ENCODE peak calls at places on chromosomes 5 and 9, in five cellular contexts. One of them, this sample, is unnamed.

GRCh38 chr9:109868722-109869121 is 88.7 kb downstream of the PALM2AKAP2 start:
- DNase-seq in GM12878: no peak
- DNase-seq in HEK293T: no peak
- DNase-seq in K562: no peak
- DNase-seq in HCT116: no peak
- DNase-seq in this sample: no peak

GRCh38 chr5:132486318-132487094 is 4.1 kb downstream of the IRF1 start:
- DNase-seq in K562: no peak
- DNase-seq in HCT116: no peak
- DNase-seq in GM12878: no peak
- DNase-seq in HEK293T: no peak
- DNase-seq in this sample: no peak

GRCh38 chr9:35570709-35571108 is 34.4 kb upstream of the TESK1 start:
- DNase-seq in HEK293T: no peak
- DNase-seq in HCT116: no peak
- DNase-seq in K562: no peak
- DNase-seq in GM12878: peak
- DNase-seq in this sample: no peak

GRCh38 chr9:34371886-34372597 is 4.7 kb downstream of the MYORG start:
- DNase-seq in HEK293T: no peak
- DNase-seq in K562: no peak
- DNase-seq in HCT116: no peak
- DNase-seq in GM12878: no peak
- DNase-seq in this sample: no peak

GRCh38 chr5:132052520-132052919 is 7.9 kb upstream of the IL3 start:
- DNase-seq in GM12878: no peak
- DNase-seq in HCT116: no peak
- DNase-seq in K562: no peak
- DNase-seq in HEK293T: no peak
- DNase-seq in this sample: no peak

GRCh38 chr5:35230043-35230611 is at the start of gene PRLR:
- DNase-seq in K562: no peak
- DNase-seq in HCT116: no peak
- DNase-seq in HEK293T: peak
- DNase-seq in GM12878: no peak
- DNase-seq in this sample: peak

GRCh38 chr9:109463924-109464625 is 34.0 kb downstream of the PTPN3 start:
- DNase-seq in K562: no peak
- DNase-seq in HCT116: no peak
- DNase-seq in GM12878: peak
- DNase-seq in HEK293T: no peak
- DNase-seq in this sample: no peak

GRCh38 chr9:100216178-100216787 is 117.2 kb downstream of the INVS start:
- DNase-seq in HCT116: peak
- DNase-seq in K562: peak
- DNase-seq in GM12878: peak
- DNase-seq in HEK293T: peak
- DNase-seq in this sample: peak

GRCh38 chr5:156815988-156816599 is 34.0 kb upstream of the PPP1R2B start:
- DNase-seq in HCT116: no peak
- DNase-seq in K562: no peak
- DNase-seq in GM12878: no peak
- DNase-seq in HEK293T: peak
- DNase-seq in this sample: peak

GRCh38 chr5:148125641-148126040 is 42.7 kb upstream of the SPINK14 start:
- DNase-seq in GM12878: no peak
- DNase-seq in K562: no peak
- DNase-seq in HEK293T: no peak
- DNase-seq in HCT116: no peak
- DNase-seq in this sample: no peak

GRCh38 chr5:92552206-92553160 is 1028.5 kb downstream of the NR2F1-AS1 start:
- DNase-seq in HEK293T: peak
- DNase-seq in HCT116: peak
- DNase-seq in GM12878: no peak
- DNase-seq in K562: no peak
- DNase-seq in this sample: no peak

DNA sequence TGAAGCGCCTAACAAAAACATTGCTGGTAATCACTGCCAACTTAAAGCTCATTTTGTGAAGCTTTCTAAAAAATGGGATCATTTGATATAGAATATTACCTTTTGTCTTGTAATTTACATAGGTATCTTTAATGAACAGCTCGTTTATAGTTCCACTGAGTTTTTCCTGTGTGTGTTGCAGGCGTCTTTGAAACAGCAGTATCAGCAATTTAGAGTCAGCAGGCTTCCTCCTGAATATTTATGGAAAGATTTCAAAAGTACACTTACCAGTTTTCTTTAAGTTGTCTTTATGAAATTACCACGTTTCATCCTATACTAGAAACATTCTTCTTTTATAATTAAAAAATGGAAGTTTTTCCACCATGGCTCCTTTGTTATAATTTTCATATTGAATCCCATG is 140.3 kb upstream of the GRIN3A start:
- DNase-seq in GM12878: no peak
- DNase-seq in HEK293T: no peak
- DNase-seq in K562: no peak
- DNase-seq in HCT116: no peak
- DNase-seq in this sample: no peak
- TF ChIP-seq SP1 in GM12878: no peak
- TF ChIP-seq SP1 in HEK293T: no peak
- TF ChIP-seq SP1 in K562: no peak
- TF ChIP-seq SP1 in HCT116: no peak
- TF ChIP-seq SP1 in this sample: no peak

DNA sequence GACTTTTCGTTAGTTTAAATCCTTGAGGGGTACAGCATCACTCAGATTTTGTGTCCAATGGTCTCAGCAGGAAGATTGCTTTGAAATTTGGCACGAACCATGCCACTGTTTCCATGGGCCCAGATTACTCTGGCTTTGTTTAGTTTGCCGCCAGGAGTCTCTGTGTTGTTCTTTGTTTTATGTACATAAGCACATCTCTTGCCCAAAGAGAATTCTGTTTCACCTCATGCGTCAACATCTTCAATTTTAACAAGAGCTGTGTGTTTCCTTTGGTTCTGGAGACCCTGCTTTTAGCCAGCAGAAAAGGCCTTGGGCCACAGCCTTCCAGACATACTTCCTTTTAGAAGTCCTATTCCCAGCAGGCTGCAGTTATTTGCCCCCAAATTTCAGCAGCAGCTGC is 62.4 kb downstream of the TNPO1 start:
- DNase-seq in HEK293T: no peak
- DNase-seq in HCT116: no peak
- DNase-seq in K562: no peak
- DNase-seq in GM12878: no peak
- DNase-seq in this sample: no peak
- TF ChIP-seq SP1 in HEK293T: no peak
- TF ChIP-seq SP1 in HCT116: no peak
- TF ChIP-seq SP1 in K562: no peak
- TF ChIP-seq SP1 in GM12878: no peak
- TF ChIP-seq SP1 in this sample: no peak

DNA sequence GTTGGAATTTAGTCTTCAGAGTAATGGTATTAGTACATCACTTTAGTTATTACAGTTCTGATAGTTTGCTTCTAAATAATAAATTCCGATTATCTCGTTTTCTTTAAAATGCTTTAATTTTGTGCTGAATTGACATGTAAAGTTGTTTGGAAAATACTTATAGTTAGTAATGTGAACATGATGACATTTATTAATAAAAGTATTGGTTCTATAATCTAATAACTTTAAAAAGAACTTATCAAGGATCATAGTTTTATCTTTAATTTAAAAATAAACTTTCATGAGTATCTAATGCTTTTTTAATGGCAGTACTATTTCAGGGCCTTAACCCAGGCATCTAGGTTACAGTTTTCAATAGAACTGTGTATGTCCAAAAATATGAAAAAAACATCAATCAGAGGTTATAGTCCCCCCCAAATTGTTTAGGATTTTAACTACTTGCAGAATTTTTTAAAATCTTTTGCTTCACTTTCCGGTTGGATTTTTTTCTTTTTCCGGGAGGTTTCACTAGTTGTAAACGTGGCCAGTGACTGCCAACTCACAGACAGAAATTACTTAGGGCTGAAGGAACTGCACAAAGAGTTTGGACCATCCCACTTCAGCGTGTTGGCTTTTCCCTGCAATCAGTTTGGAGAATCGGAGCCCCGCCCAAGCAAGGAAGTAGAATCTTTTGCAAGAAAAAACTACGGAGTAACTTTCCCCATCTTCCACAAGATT is 680 bp downstream of the GPX8 start:
- DNase-seq in HCT116: peak
- DNase-seq in K562: no peak
- DNase-seq in GM12878: no peak
- DNase-seq in HEK293T: peak
- DNase-seq in this sample: no peak
- TF ChIP-seq SP1 in HCT116: no peak
- TF ChIP-seq SP1 in K562: no peak
- TF ChIP-seq SP1 in GM12878: no peak
- TF ChIP-seq SP1 in HEK293T: no peak
- TF ChIP-seq SP1 in this sample: peak

DNA sequence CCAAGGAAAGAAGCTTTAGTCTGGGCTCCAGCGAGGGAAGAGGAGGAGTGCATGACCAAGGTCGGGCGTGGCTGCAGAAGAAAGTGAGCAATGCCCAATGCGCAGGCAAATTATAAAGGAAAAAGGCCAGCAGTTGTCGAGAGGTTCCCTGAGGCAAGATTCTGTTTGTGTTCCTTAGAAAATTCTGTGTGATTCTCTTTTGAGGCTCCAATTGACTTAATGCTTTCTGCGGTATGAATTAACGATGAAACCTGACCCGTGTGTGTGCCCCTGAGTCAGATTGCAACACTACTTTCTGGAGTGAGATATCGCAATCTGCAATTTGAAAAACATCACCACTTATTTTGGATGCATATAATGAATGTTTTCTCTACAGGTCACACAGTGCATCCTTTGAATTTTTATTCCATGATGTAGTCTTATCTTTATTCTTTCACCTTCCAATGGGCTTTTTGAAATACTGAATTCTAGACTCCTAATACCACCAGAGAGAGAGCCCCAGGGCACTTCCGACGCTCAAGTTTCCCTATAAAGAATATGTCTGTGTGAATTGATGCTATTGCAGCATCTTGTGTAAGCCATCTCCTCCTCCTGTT is 117.9 kb upstream of the IL6ST start:
- DNase-seq in K562: no peak
- DNase-seq in HEK293T: peak
- DNase-seq in HCT116: no peak
- DNase-seq in GM12878: no peak
- DNase-seq in this sample: no peak
- TF ChIP-seq SP1 in K562: no peak
- TF ChIP-seq SP1 in HEK293T: no peak
- TF ChIP-seq SP1 in HCT116: no peak
- TF ChIP-seq SP1 in GM12878: no peak
- TF ChIP-seq SP1 in this sample: no peak